ENCODE peak calls at places on chromosomes 7 and 10, in seven cellular contexts. P, Y, W, D, H, Q and N are unnamed samples.

GRCh38 chr10:108521827-108522503 is 1357.5 kb upstream of the SORCS1 start:
- DNase-seq in P (no peak), Y (no peak), W (no peak), D (no peak), H (no peak), Q (peak; percentile 37), N (no peak)

GRCh38 chr7:41701542-41701941 is 1.3 kb downstream of the INHBA start:
- DNase-seq in P (peak; percentile 29), Y (no peak), W (no peak), D (no peak), H (no peak), Q (no peak), N (no peak)

GRCh38 chr10:73998623-73999622 is 1.0 kb downstream of the VCL start:
- DNase-seq in P (peak; percentile 81), Y (peak; percentile 55), W (peak; percentile 37), D (no peak), H (peak; percentile 74), Q (peak; percentile 69), N (peak; percentile 83)

GRCh38 chr10:28090506-28090905 is 91.6 kb upstream of the ODAD2 start:
- DNase-seq in P (no peak), Y (no peak), W (no peak), D (no peak), H (no peak), Q (no peak), N (no peak)

GRCh38 chr10:97810476-97810875 is 38.7 kb upstream of the SFRP5 start:
- DNase-seq in P (no peak), Y (peak; percentile 12), W (no peak), D (no peak), H (peak; percentile 79), Q (no peak), N (peak; percentile 63)

GRCh38 chr10:15245530-15245929 is 77.0 kb upstream of the NMT2 start:
- DNase-seq in P (peak; percentile 59), Y (peak; percentile 28), W (no peak), D (no peak), H (no peak), Q (no peak), N (peak; percentile 6)

GRCh38 chr7:104065491-104065890 is 76.0 kb upstream of the RELN start:
- DNase-seq in P (no peak), Y (no peak), W (no peak), D (no peak), H (no peak), Q (no peak), N (no peak)

GRCh38 chr10:88070080-88070880 is 206.9 kb downstream of the PTEN start:
- DNase-seq in P (no peak), Y (peak; percentile 52), W (no peak), D (peak; percentile 40), H (peak; percentile 34), Q (no peak), N (no peak)

GRCh38 chr10:70571636-70572439 is 30.7 kb downstream of the PRF1 start:
- DNase-seq in P (no peak), Y (no peak), W (no peak), D (no peak), H (no peak), Q (no peak), N (no peak)

GRCh38 chr7:18843979-18844378 is 273.5 kb downstream of the TWIST1 start:
- DNase-seq in P (no peak), Y (no peak), W (no peak), D (no peak), H (no peak), Q (no peak), N (no peak)

GRCh38 chr10:1465993-1466764 is 271.1 kb downstream of the ADARB2 start:
- DNase-seq in P (no peak), Y (no peak), W (no peak), D (no peak), H (no peak), Q (no peak), N (no peak)

GRCh38 chr7:2445898-2446555 is 30.2 kb downstream of the GRIFIN start:
- DNase-seq in P (no peak), Y (no peak), W (no peak), D (no peak), H (no peak), Q (no peak), N (no peak)

GRCh38 chr10:43692051-43692825 is 43.6 kb upstream of the ZNF32 start:
- DNase-seq in P (no peak), Y (peak; percentile 36), W (no peak), D (no peak), H (no peak), Q (peak; percentile 38), N (peak; percentile 68)

GRCh38 chr7:80153446-80153845 is 18.8 kb downstream of the GNAI1 start:
- DNase-seq in P (no peak), Y (peak; percentile 66), W (no peak), D (no peak), H (no peak), Q (no peak), N (no peak)

GRCh38 chr10:132861884-132862461 is 76.0 kb upstream of the NKX6-2 start:
- DNase-seq in P (no peak), Y (no peak), W (no peak), D (no peak), H (no peak), Q (no peak), N (no peak)

GRCh38 chr7:91351374-91351773 is 87.1 kb downstream of the FZD1 start:
- DNase-seq in P (no peak), Y (peak; percentile 52), W (no peak), D (no peak), H (peak; percentile 57), Q (no peak), N (peak; percentile 30)

GRCh38 chr10:4776234-4776638 is 49.8 kb upstream of the AKR1E2 start:
- DNase-seq in P (no peak), Y (no peak), W (no peak), D (no peak), H (no peak), Q (no peak), N (no peak)

GRCh38 chr7:37425504-37425903 is 23.2 kb downstream of the ELMO1 start:
- DNase-seq in P (no peak), Y (no peak), W (no peak), D (no peak), H (no peak), Q (no peak), N (no peak)

GRCh38 chr10:89158446-89158845 is 48.7 kb downstream of the CH25H start:
- DNase-seq in P (no peak), Y (no peak), W (no peak), D (no peak), H (peak; percentile 32), Q (no peak), N (no peak)

GRCh38 chr10:89156161-89156560 is 51.0 kb downstream of the CH25H start:
- DNase-seq in P (no peak), Y (no peak), W (no peak), D (no peak), H (no peak), Q (no peak), N (no peak)

GRCh38 chr10:89163265-89163995 is 43.7 kb downstream of the CH25H start:
- DNase-seq in P (no peak), Y (no peak), W (peak; percentile 69), D (peak; percentile 67), H (peak; percentile 91), Q (peak; percentile 56), N (peak; percentile 84)

GRCh38 chr10:89160339-89160738 is 46.8 kb downstream of the CH25H start:
- DNase-seq in P (no peak), Y (no peak), W (no peak), D (no peak), H (peak; percentile 27), Q (no peak), N (no peak)

DNA sequence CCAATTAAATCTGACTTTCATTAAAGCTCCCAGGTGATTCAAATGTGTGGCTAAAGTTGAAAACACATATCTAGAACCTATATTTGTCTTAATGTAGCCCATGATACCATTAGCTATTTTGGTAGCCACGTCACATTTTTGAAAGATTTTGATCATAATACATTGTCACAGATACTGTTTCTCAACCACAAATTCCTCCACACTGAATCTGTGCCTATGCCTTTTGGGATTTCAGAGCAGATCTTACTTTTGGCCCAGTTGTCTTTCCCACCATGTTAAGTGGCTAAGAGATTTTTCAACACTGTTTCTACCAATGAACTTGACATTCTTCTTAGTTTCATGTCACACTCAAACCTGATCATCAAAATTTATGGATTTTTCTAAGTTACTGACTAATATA is 47.4 kb downstream of the CH25H start:
- DNase-seq in P (no peak), Y (no peak), W (no peak), D (no peak), H (no peak), Q (no peak), N (no peak)
- TF ChIP-seq CTCF in P (no peak), Y (no peak), W (no peak), D (no peak), H (no peak), Q (no peak), N (no peak)

GRCh38 chr10:34078017-34078416 is 737.1 kb downstream of the PARD3 start:
- DNase-seq in P (no peak), Y (peak; percentile 23), W (no peak), D (no peak), H (no peak), Q (no peak), N (no peak)
- TF ChIP-seq CTCF in P (no peak), Y (peak; percentile 61), W (no peak), D (no peak), H (peak; percentile 25), Q (no peak), N (peak; percentile 8)

GRCh38 chr7:6553460-6554044 is 2.3 kb upstream of the GRID2IP start:
- DNase-seq in P (no peak), Y (no peak), W (no peak), D (no peak), H (no peak), Q (no peak), N (no peak)
- TF ChIP-seq CTCF in P (peak; percentile 16), Y (peak; percentile 14), W (no peak), D (no peak), H (no peak), Q (no peak), N (no peak)

GRCh38 chr7:34425631-34426384 is 232.2 kb upstream of the NPSR1 start:
- DNase-seq in P (no peak), Y (no peak), W (no peak), D (no peak), H (peak; percentile 2), Q (no peak), N (peak; percentile 29)
- TF ChIP-seq CTCF in P (no peak), Y (no peak), W (no peak), D (no peak), H (no peak), Q (no peak), N (no peak)

GRCh38 chr7:151549083-151549482 is 29.4 kb upstream of the RHEB start:
- DNase-seq in P (no peak), Y (no peak), W (no peak), D (no peak), H (no peak), Q (no peak), N (no peak)
- TF ChIP-seq CTCF in P (no peak), Y (no peak), W (no peak), D (no peak), H (no peak), Q (no peak), N (no peak)

GRCh38 chr10:89853796-89854195 is 152.4 kb downstream of the KIF20B start:
- DNase-seq in P (peak; percentile 55), Y (no peak), W (no peak), D (no peak), H (no peak), Q (no peak), N (no peak)
- TF ChIP-seq CTCF in P (peak; percentile 67), Y (peak; percentile 19), W (no peak), D (no peak), H (no peak), Q (no peak), N (no peak)